ENCODE peak calls at places on chromosomes 12 and 14, in six cellular contexts. F is nucleus accumbens, Q is AG04449, N is GM23338, O is NCI-H460, B is RPMI7951. C is an unnamed sample.

GRCh38 chr12:77777274-77777673 is 53.4 kb upstream of the NAV3 start:
- DNase-seq in F (no peak), Q (no peak), N (no peak), O (no peak), B (no peak), C (no peak)

GRCh38 chr12:84697141-84697540 is 215.5 kb downstream of the SLC6A15 start:
- DNase-seq in F (no peak), Q (peak), N (no peak), O (no peak), B (no peak), C (peak)

GRCh38 chr12:48997719-48998496 is 1.3 kb downstream of the DDN start:
- DNase-seq in F (no peak), Q (no peak), N (peak), O (no peak), B (no peak), C (no peak)

GRCh38 chr14:99420711-99421110 is 59.9 kb downstream of the SETD3 start:
- DNase-seq in F (no peak), Q (no peak), N (peak), O (no peak), B (no peak), C (no peak)

GRCh38 chr14:81447018-81447770 is 47.1 kb upstream of the STON2 start:
- DNase-seq in F (no peak), Q (no peak), N (no peak), O (no peak), B (no peak), C (no peak)

GRCh38 chr12:32877670-32878459 is 18.7 kb downstream of the PKP2 start:
- DNase-seq in F (peak), Q (no peak), N (no peak), O (no peak), B (no peak), C (no peak)

GRCh38 chr12:102702447-102703114 is 214.5 kb downstream of the PAH start:
- DNase-seq in F (peak), Q (peak), N (peak), O (peak), B (peak), C (peak)

GRCh38 chr12:123075092-123075491 is 75.8 kb downstream of the PITPNM2 start:
- DNase-seq in F (no peak), Q (no peak), N (no peak), O (no peak), B (no peak), C (no peak)

GRCh38 chr12:252634-253033 is 10.0 kb downstream of the SLC6A13 start:
- DNase-seq in F (no peak), Q (no peak), N (no peak), O (no peak), B (no peak), C (no peak)

GRCh38 chr12:107236824-107237467 is 143.6 kb upstream of the CRY1 start:
- DNase-seq in F (no peak), Q (no peak), N (peak), O (no peak), B (peak), C (no peak)

GRCh38 chr12:84785951-84786350 is 126.6 kb downstream of the SLC6A15 start:
- DNase-seq in F (no peak), Q (peak), N (no peak), O (no peak), B (no peak), C (no peak)

GRCh38 chr12:76519538-76519937 is 40.0 kb downstream of the OSBPL8 start:
- DNase-seq in F (no peak), Q (no peak), N (no peak), O (no peak), B (peak), C (no peak)

GRCh38 chr14:50039734-50040400 is 76.5 kb downstream of the VCPKMT start:
- DNase-seq in F (no peak), Q (no peak), N (no peak), O (no peak), B (peak), C (peak)